ENCODE peak calls at places on chromosomes 12 and 14, in five cellular contexts. J, P, W, N and Y are unnamed samples.

GRCh38 chr12:79020106-79020505 is 155.5 kb downstream of the SYT1 start:
- DNase-seq in J (no peak), P (no peak), W (no peak), N (no peak), Y (no peak)

GRCh38 chr12:131929530-131930456 is 717 bp downstream of the PUS1 start:
- DNase-seq in J (no peak), P (no peak), W (no peak), N (no peak), Y (peak)

GRCh38 chr14:76846331-76847047 is 20.3 kb downstream of the LRRC74A start:
- DNase-seq in J (no peak), P (no peak), W (no peak), N (no peak), Y (no peak)

GRCh38 chr12:12976366-12976765 is 23.7 kb downstream of the HEBP1 start:
- DNase-seq in J (no peak), P (no peak), W (no peak), N (no peak), Y (no peak)

GRCh38 chr14:24224618-24225071 is 7.5 kb downstream of the NEDD8 start:
- DNase-seq in J (no peak), P (no peak), W (no peak), N (no peak), Y (no peak)

GRCh38 chr14:103618999-103619398 is 10.0 kb upstream of the KLC1 start:
- DNase-seq in J (no peak), P (no peak), W (no peak), N (no peak), Y (no peak)

GRCh38 chr12:30792648-30793499 is 38.1 kb upstream of the CAPRIN2 start:
- DNase-seq in J (no peak), P (no peak), W (no peak), N (no peak), Y (no peak)

GRCh38 chr12:57461904-57462306 is 2.3 kb downstream of the GLI1 start:
- DNase-seq in J (no peak), P (no peak), W (no peak), N (no peak), Y (peak)

GRCh38 chr14:75689012-75689411 is 28.0 kb downstream of the TTLL5 start:
- DNase-seq in J (no peak), P (no peak), W (no peak), N (no peak), Y (no peak)

GRCh38 chr14:54440454-54440853 is 720 bp downstream of the CNIH1 start:
- DNase-seq in J (no peak), P (no peak), W (no peak), N (no peak), Y (no peak)

GRCh38 chr12:57456145-57456700 is 1.1 kb downstream of the INHBE start:
- DNase-seq in J (no peak), P (no peak), W (no peak), N (no peak), Y (no peak)

GRCh38 chr14:68616255-68616902 is 176.5 kb downstream of the ZFP36L1 start:
- DNase-seq in J (no peak), P (no peak), W (no peak), N (no peak), Y (no peak)

GRCh38 chr14:65287264-65288131 is 125.0 kb upstream of the FUT8 start:
- DNase-seq in J (no peak), P (no peak), W (no peak), N (no peak), Y (peak)

GRCh38 chr14:54440037-54440436 is 1.1 kb downstream of the CNIH1 start:
- DNase-seq in J (no peak), P (no peak), W (no peak), N (no peak), Y (no peak)

GRCh38 chr14:29392287-29392686 is 535.4 kb downstream of the PRKD1 start:
- DNase-seq in J (no peak), P (no peak), W (no peak), N (no peak), Y (no peak)

GRCh38 chr12:43148711-43149110 is 403.3 kb downstream of the ADAMTS20 start:
- DNase-seq in J (no peak), P (no peak), W (no peak), N (no peak), Y (no peak)

GRCh38 chr12:43158126-43158525 is 393.9 kb downstream of the ADAMTS20 start:
- DNase-seq in J (no peak), P (no peak), W (no peak), N (no peak), Y (no peak)

GRCh38 chr12:43151406-43152080 is 400.5 kb downstream of the ADAMTS20 start:
- DNase-seq in J (no peak), P (no peak), W (no peak), N (no peak), Y (no peak)

GRCh38 chr12:43154498-43155045 is 397.4 kb downstream of the ADAMTS20 start:
- DNase-seq in J (no peak), P (no peak), W (no peak), N (no peak), Y (no peak)
- H3K27ac ChIP-seq in J (no peak), P (no peak), W (no peak), N (no peak), Y (no peak)

DNA sequence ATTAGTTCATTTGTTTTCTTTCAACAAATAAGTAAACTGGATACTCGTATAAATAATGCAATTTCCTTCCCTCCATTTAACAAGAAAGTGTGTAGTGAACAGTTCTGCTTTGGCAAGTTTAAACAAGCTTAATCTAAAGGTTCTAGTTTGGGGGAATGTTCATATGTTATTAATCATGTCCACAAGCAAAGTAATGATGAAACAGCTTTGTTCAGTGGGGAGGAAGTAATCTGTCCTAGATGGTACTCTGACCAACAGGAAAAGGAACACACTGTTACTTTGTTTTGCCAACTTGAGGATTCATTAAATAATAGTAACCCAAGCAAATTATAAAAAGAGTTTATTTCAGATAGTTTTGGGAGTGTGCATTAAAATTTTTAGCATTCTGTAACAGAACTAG is 61.3 kb downstream of the RAB35 start:
- DNase-seq in J (no peak), P (no peak), W (no peak), N (no peak), Y (no peak)
- H3K27ac ChIP-seq in J (no peak), P (peak), W (no peak), N (no peak), Y (no peak)

GRCh38 chr14:96205059-96205993 is 687 bp downstream of the BDKRB2 start:
- DNase-seq in J (no peak), P (no peak), W (no peak), N (no peak), Y (no peak)
- H3K27ac ChIP-seq in J (peak), P (peak), W (peak), N (peak), Y (no peak)

GRCh38 chr12:55736780-55737580 is 5.9 kb upstream of the GDF11 start:
- DNase-seq in J (no peak), P (no peak), W (no peak), N (peak), Y (peak)
- H3K27ac ChIP-seq in J (peak), P (peak), W (peak), N (no peak), Y (peak)

DNA sequence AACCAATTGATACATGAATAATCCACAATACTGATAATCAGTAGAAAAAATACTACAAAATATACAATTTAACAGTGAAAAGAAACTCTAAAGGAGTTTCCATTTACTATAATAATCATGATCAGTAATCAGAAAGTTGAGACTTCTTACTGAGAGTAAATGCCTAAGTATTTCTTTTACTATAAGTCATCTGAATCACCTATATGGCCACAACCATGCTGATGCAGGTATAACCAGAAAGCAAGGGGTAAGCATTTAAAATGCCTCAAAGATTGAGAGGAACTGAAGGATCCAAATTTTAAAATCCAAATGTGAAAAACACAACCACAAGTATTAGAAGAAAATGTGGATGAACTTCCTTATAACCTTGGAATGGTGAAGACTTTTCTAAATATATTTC is 23.4 kb downstream of the CDK17 start:
- DNase-seq in J (no peak), P (no peak), W (no peak), N (no peak), Y (no peak)
- H3K27ac ChIP-seq in J (no peak), P (no peak), W (no peak), N (no peak), Y (peak)